ENCODE peak calls at places on chromosomes 1 and 21, in five cellular contexts. E, T, Q, K and B are unnamed samples.

GRCh38 chr1:29875557-29876028 is 639.3 kb downstream of the PTPRU start:
- DNase-seq in Q (no peak), E (no peak), T (no peak), K (no peak), B (no peak)

GRCh38 chr1:242568666-242569065 is 44.2 kb upstream of the PLD5 start:
- DNase-seq in K (no peak), T (no peak), E (no peak), Q (no peak), B (no peak)

GRCh38 chr1:160669276-160669675 is 22.4 kb upstream of the SLAMF1 start:
- DNase-seq in K (no peak), T (no peak), Q (no peak), E (no peak), B (no peak)

GRCh38 chr1:8381618-8382017 is 63.7 kb downstream of the SLC45A1 start:
- DNase-seq in E (peak), Q (no peak), K (no peak), T (no peak), B (no peak)

GRCh38 chr1:57423135-57424131 is at the start of gene DAB1:
- DNase-seq in K (no peak), Q (no peak), E (no peak), T (no peak), B (no peak)

GRCh38 chr1:59025201-59025600 is 241.4 kb upstream of the JUN start:
- DNase-seq in T (no peak), E (no peak), Q (peak), K (no peak), B (no peak)

GRCh38 chr1:3795453-3796214 is 664 bp downstream of the LRRC47 start:
- DNase-seq in E (no peak), Q (no peak), T (no peak), K (no peak), B (peak)

GRCh38 chr21:15054089-15054488 is 10.7 kb downstream of the NRIP1 start:
- DNase-seq in Q (no peak), K (no peak), T (no peak), E (no peak), B (no peak)

GRCh38 chr1:170562644-170563338 is 30.8 kb downstream of the GORAB start:
- DNase-seq in E (peak), Q (peak), T (no peak), K (peak), B (no peak)

GRCh38 chr21:38266732-38267131 is 9.9 kb downstream of the KCNJ15 start:
- DNase-seq in Q (no peak), E (no peak), K (no peak), T (no peak), B (no peak)

GRCh38 chr1:6464514-6464836 is 1.5 kb downstream of the TNFRSF25 start:
- DNase-seq in E (no peak), Q (no peak), T (no peak), K (no peak), B (no peak)

GRCh38 chr1:53504901-53505300 is 45.7 kb downstream of the DMRTB1 start:
- DNase-seq in T (no peak), Q (no peak), K (no peak), E (no peak), B (no peak)

GRCh38 chr21:35779690-35780570 is 280.4 kb downstream of the SETD4 start:
- DNase-seq in Q (no peak), K (peak), T (no peak), E (no peak), B (no peak)

GRCh38 chr1:92186081-92186480 is 31.6 kb upstream of the C1orf146 start:
- DNase-seq in K (no peak), Q (no peak), E (no peak), T (no peak), B (no peak)

GRCh38 chr1:101816262-101816661 is 180.5 kb downstream of the OLFM3 start:
- DNase-seq in Q (no peak), K (no peak), T (no peak), E (no peak), B (no peak)

GRCh38 chr1:203273206-203273868 is 32.0 kb upstream of the BTG2 start:
- DNase-seq in E (peak), T (peak), K (no peak), Q (peak), B (peak)

GRCh38 chr1:56080123-56080522 is 499.2 kb downstream of the PLPP3 start:
- DNase-seq in T (no peak), Q (no peak), K (no peak), E (no peak), B (no peak)

GRCh38 chr1:108847464-108847863 is 9.4 kb downstream of the AKNAD1 start:
- DNase-seq in T (no peak), K (no peak), Q (no peak), E (no peak), B (no peak)

GRCh38 chr1:12155328-12155727 is 11.5 kb upstream of the TNFRSF1B start:
- DNase-seq in E (no peak), T (no peak), K (no peak), Q (no peak), B (no peak)

GRCh38 chr1:59473813-59474212 is 176.9 kb downstream of the FGGY start:
- DNase-seq in Q (no peak), K (no peak), E (no peak), T (no peak), B (no peak)

GRCh38 chr1:197521118-197521739 is 253.2 kb downstream of the CRB1 start:
- DNase-seq in K (peak), E (no peak), Q (peak), T (no peak), B (peak)

GRCh38 chr1:99180915-99181314 is 83.4 kb upstream of the PLPPR4 start:
- DNase-seq in Q (no peak), T (no peak), K (no peak), E (no peak), B (no peak)

GRCh38 chr1:116957646-116958045 is 43.9 kb upstream of the CD101 start:
- DNase-seq in Q (no peak), E (no peak), K (no peak), T (no peak), B (no peak)

GRCh38 chr1:178768423-178768822 is 43.4 kb downstream of the RALGPS2 start:
- DNase-seq in K (no peak), T (no peak), Q (peak), E (no peak), B (peak)

GRCh38 chr1:152227310-152227928 is 3.4 kb upstream of the HRNR start:
- DNase-seq in Q (no peak), K (no peak), E (no peak), T (no peak), B (no peak)

GRCh38 chr1:105294838-105295237 is 1545.1 kb downstream of the AMY1C start:
- DNase-seq in Q (no peak), T (no peak), K (no peak), E (no peak), B (no peak)

GRCh38 chr1:3071507-3072177 is 2.6 kb downstream of the PRDM16 start:
- DNase-seq in E (no peak), Q (no peak), K (no peak), T (no peak), B (no peak)

GRCh38 chr1:168498159-168498609 is 45.6 kb downstream of the XCL2 start:
- DNase-seq in K (no peak), T (no peak), E (peak), Q (no peak), B (no peak)

GRCh38 chr1:92832537-92833160 is 809 bp downstream of the RPL5 start:
- DNase-seq in E (no peak), Q (peak), K (no peak), T (no peak), B (no peak)

GRCh38 chr1:107954719-107955415 is 10.1 kb downstream of the VAV3 start:
- DNase-seq in E (no peak), Q (no peak), K (no peak), T (no peak), B (no peak)

GRCh38 chr1:61434276-61434675 is 290.7 kb downstream of the TM2D1 start:
- DNase-seq in T (no peak), Q (no peak), K (no peak), E (no peak), B (no peak)

GRCh38 chr1:152673016-152673415 is 2.1 kb upstream of the LCE2C start:
- DNase-seq in E (no peak), K (no peak), T (no peak), Q (no peak), B (no peak)

GRCh38 chr1:151175910-151176309 is at the start of gene TMOD4:
- DNase-seq in Q (no peak), E (no peak), K (no peak), T (no peak), B (peak)
- TF ChIP-seq CTCF in Q (peak), E (peak), K (peak), T (peak), B (peak)

DNA sequence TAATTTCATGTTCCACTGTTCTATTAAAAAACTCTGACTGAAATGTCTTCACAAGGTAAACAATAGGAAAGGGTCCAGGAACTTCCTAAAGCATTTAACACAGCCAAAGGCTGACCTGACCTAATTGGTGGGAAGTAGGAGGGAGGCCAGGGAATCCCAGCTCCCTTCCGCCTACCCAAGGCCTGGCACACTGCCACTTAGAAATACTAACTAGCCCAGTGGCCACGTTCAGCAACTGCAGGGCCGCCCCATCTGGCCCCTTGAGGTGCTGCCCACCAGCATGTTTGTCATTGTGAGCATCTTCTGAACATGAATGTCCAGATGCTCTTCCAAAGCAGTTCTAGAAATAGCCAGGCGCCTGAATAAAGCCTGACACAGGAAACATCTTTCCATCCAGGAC is 44.7 kb upstream of the BCL9 start:
- DNase-seq in T (no peak), K (peak), Q (peak), E (no peak), B (peak)
- TF ChIP-seq CTCF in T (no peak), K (peak), Q (peak), E (peak), B (peak)

GRCh38 chr1:77514871-77515776 is 167.3 kb downstream of the ZZZ3 start:
- DNase-seq in E (no peak), Q (no peak), K (no peak), T (no peak), B (peak)
- TF ChIP-seq CTCF in E (no peak), Q (no peak), K (peak), T (no peak), B (no peak)

GRCh38 chr1:211625040-211625439 is 46.1 kb upstream of the SLC30A1 start:
- DNase-seq in Q (peak), K (no peak), E (no peak), T (peak), B (peak)
- TF ChIP-seq CTCF in Q (peak), K (peak), E (peak), T (no peak), B (peak)

GRCh38 chr1:81806432-81806770 is 5.7 kb downstream of the ADGRL2 start:
- DNase-seq in K (no peak), T (no peak), E (no peak), Q (no peak), B (no peak)

GRCh38 chr1:81809808-81810207 is 9.1 kb downstream of the ADGRL2 start:
- DNase-seq in K (no peak), E (no peak), Q (no peak), T (no peak), B (no peak)

GRCh38 chr1:81805537-81806431 is 5.0 kb downstream of the ADGRL2 start:
- DNase-seq in E (no peak), K (no peak), T (no peak), Q (no peak), B (no peak)

GRCh38 chr1:81811757-81812371 is 11.1 kb downstream of the ADGRL2 start:
- DNase-seq in Q (no peak), T (no peak), E (no peak), K (no peak), B (no peak)

DNA sequence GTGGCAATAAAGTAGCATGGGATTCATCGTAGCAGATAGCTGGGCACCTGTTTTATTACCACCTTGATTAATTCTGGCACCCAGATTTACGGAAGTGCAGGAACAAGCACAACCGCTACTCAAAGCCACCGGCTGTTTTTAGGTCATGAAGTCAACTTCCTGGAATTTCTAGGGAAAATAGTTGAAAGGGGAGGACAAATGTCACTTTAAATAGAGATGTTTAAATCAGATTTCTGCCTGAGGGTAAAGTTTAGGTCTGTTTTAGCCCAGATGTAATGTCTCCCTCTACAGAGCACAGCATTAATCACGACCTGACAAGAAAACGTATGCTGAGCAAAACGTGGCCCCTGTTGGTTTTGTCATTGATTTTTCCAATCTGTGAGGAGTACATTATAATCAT is 8.0 kb downstream of the ADGRL2 start:
- DNase-seq in E (no peak), Q (no peak), K (no peak), T (no peak), B (no peak)
- TF ChIP-seq CTCF in E (peak), Q (no peak), K (no peak), T (no peak), B (no peak)

GRCh38 chr1:209672705-209673630 is 2.2 kb upstream of the G0S2 start:
- DNase-seq in E (no peak), K (no peak), Q (peak), T (no peak), B (no peak)

GRCh38 chr1:209678981-209679539 is 3.8 kb downstream of the G0S2 start:
- DNase-seq in E (no peak), T (no peak), Q (no peak), K (no peak), B (no peak)

GRCh38 chr1:209674957-209675566 is at the start of gene G0S2:
- DNase-seq in K (no peak), T (no peak), E (no peak), Q (no peak), B (no peak)

GRCh38 chr1:209673631-209674417 is 1.4 kb upstream of the G0S2 start:
- DNase-seq in Q (no peak), T (no peak), E (peak), K (no peak), B (no peak)

DNA sequence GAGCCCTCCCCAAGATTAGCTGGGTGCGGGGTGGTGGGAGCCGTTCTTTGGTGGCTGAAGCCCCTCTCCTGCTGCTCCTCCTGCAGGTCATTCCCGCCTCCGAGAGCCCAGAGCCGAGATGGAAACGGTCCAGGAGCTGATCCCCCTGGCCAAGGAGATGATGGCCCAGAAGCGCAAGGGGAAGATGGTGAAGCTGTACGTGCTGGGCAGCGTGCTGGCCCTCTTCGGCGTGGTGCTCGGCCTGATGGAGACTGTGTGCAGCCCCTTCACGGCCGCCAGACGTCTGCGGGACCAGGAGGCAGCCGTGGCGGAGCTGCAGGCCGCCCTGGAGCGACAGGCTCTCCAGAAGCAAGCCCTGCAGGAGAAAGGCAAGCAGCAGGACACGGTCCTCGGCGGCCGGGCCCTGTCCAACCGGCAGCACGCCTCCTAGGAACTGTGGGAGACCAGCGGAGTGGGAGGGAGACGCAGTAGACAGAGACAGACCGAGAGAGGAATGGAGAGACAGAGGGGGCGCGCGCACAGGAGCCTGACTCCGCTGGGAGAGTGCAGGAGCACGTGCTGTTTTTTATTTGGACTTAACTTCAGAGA is 449 bp downstream of the G0S2 start:
- DNase-seq in K (no peak), T (no peak), Q (no peak), E (no peak), B (no peak)
- TF ChIP-seq CTCF in K (no peak), T (no peak), Q (no peak), E (no peak), B (no peak)

GRCh38 chr1:32612189-32612881 is 38.0 kb downstream of the ZBTB8OS start:
- DNase-seq in Q (peak), K (no peak), T (peak), E (peak), B (no peak)
- TF ChIP-seq CTCF in Q (peak), K (no peak), T (no peak), E (peak), B (no peak)

DNA sequence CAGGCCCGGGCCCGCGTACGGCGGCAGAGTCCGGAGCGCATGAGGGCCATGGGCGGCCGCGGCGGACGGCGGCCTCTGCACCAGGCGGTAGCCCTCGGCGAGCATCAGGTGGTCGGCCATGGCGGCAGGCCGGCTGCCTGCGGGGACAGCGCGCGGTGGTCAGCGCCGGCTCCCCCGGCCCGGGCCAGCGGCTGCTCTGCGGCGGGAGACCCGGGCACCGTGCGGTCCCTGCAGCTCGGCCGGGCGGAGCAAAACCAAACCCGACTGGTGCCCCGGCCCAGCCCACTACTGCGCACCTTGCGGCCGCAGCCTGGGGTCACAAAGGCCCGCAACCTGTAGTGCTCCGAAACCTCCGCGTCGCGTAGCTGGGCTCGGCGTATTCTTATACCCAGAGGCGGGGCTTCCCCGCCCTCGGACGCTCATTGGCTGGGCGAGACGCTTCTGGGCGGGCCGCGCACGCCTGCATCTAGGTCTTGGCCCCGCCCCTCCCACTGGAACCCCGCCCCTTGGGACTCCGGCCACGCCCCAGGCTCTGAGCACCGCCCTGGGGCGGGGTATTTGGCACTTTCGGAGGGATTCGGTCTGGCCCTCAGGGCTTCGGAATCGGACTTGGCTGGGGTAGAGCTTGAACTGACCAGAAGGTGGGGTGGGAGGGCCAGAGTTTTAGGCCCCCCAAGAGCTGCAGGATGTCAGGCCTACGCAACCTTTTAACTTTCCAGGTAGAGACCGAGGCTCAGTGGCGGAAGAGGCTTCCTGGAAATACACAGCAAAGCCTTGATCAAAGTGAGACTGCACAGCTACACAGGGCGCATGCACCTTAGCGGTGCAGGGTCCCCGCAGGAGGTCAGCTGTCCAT is at the start of gene CITED4:
- DNase-seq in Q (peak), T (peak), K (peak), E (peak), B (peak)
- TF ChIP-seq CTCF in Q (no peak), T (no peak), K (peak), E (no peak), B (peak)